ENCODE peak calls at places on chromosome 21, in four cellular contexts. N, T, E and U are unnamed samples.

GRCh38 chr21:39518055-39518844 is 66.5 kb downstream of the SH3BGR start:
- DNase-seq in T (no peak), N (peak; percentile 57), E (peak; percentile 57), U (peak; percentile 59)

GRCh38 chr21:44944596-44944995 is 4.8 kb downstream of the SLX9 start:
- DNase-seq in N (no peak), T (no peak), E (no peak), U (no peak)

GRCh38 chr21:16040601-16041000 is 310.8 kb downstream of the USP25 start:
- DNase-seq in T (no peak), N (peak; percentile 8), E (peak; percentile 3), U (no peak)

GRCh38 chr21:43340491-43341348 is 86.2 kb downstream of the SIK1 start:
- DNase-seq in E (peak; percentile 90), T (no peak), N (peak; percentile 91), U (no peak)

GRCh38 chr21:14699433-14700410 is 153.6 kb upstream of the SAMSN1 start:
- DNase-seq in T (no peak), E (no peak), N (no peak), U (no peak)

GRCh38 chr21:16372546-16372945 is 642.8 kb downstream of the USP25 start:
- DNase-seq in E (no peak), N (no peak), T (no peak), U (no peak)

GRCh38 chr21:24634749-24635148 is 972.5 kb downstream of the MRPL39 start:
- DNase-seq in E (no peak), T (no peak), N (no peak), U (no peak)

GRCh38 chr21:14488805-14489204 is 57.3 kb downstream of the SAMSN1 start:
- DNase-seq in T (no peak), N (no peak), E (no peak), U (no peak)

GRCh38 chr21:40732998-40733397 is 114.0 kb downstream of the DSCAM start:
- DNase-seq in E (no peak), T (no peak), N (no peak), U (no peak)

GRCh38 chr21:23394458-23394857 is 2212.8 kb downstream of the MRPL39 start:
- DNase-seq in N (no peak), T (no peak), E (no peak), U (no peak)
- TF ChIP-seq CTCF in N (no peak), T (no peak), E (no peak), U (no peak)

DNA sequence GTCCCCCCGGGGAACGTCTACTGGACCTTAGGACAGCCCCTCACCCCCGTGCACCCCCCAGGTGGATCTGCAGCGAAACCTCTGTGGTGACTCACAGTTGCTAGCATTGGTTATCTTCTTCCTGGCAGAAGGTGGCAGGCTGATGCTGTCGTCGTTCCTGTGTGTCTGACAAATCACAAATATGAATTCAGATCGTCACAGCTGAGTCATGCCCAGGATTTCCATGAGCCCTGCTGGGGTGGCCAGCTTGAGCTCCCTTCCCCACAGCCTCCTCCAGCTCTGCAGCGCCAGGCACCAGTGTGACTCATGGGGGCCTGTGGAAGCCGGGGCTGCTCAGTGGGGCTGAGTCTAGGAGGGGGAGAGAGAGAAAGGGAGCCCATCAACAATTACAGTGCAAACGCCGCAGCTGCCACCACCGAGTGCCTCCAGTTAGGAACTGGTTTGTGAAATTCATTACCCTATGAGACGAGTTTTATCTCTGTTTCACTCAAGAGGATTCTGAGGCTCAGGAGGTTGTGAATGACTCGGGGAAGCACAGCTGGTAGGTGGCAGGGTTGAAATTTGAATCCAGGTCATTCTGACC is 197.9 kb downstream of the DYRK1A start:
- DNase-seq in N (peak; percentile 97), T (peak; percentile 60), E (peak; percentile 96), U (peak; percentile 52)
- H3K4me3 ChIP-seq in N (peak overlapping the region; percentile 21), T (peak overlapping the region; percentile 49), E (peak overlapping the region; percentile 53), U (peak overlapping the region; percentile 72)

GRCh38 chr21:27759820-27760219 is 792.9 kb upstream of the ADAMTS5 start:
- DNase-seq in N (peak; percentile 21), T (no peak), E (no peak), U (no peak)
- TF ChIP-seq CTCF in N (no peak), T (no peak), E (peak; percentile 29), U (no peak)

DNA sequence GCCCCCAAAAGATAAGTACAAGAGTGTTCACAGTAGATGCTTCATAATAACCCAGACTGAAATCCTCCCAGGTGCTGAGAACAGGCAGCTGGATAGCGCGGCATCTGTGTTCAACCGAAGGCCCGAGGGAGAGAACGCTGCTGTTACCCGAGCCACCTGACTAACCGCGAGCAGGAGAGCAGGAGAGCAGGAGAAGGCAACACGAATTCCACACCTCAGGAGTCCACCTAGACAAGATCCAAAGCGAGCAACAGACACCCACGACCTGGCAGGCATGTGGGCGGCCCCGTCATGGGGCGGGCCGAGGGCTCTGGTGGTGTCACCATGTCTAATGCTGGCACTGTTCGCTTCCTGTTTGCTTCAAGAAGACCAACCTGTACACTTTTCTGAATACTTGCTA is 20.9 kb upstream of the SPATC1L start:
- DNase-seq in N (no peak), E (no peak), T (no peak), U (no peak)
- H3K4me3 ChIP-seq in N (no peak overlapping the region), E (no peak overlapping the region), T (no peak overlapping the region), U (no peak overlapping the region)

DNA sequence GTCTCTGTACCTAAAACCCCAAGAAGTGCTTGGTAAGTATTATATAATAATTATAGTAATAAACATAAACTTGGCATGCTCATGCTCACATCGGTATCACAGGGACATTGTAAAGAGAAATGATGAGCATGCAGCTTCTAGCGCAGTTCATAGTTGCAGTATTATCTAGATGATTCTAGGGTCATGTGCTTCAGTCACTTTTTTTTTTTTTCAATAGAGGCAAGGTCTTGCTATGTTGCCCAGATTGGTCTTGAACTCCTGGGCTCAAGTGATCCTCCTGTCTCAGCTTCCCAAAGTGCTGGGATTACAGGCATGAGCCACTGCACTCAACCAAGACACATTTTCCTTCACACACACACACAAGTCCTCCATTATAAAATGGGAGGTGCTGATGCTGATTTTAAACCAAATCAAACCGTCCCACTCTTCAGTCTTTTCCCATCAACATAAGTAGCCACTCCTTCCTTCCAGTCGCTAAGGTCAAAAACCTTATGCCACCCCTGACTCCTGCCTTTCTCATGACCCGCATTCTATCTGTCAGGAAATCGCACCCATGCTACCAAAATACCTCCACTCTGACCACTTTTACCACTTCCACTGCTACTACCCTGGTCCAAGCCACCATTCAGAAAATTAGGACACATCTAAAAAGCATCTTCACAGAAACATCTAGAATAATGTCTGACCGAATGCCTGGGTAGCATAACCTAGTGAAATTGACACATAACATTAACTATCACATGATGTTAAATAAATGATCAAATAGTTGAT is 28.2 kb upstream of the IFNGR2 start:
- DNase-seq in E (no peak), T (no peak), N (no peak), U (no peak)
- TF ChIP-seq CTCF in E (no peak), T (no peak), N (no peak), U (no peak)

DNA sequence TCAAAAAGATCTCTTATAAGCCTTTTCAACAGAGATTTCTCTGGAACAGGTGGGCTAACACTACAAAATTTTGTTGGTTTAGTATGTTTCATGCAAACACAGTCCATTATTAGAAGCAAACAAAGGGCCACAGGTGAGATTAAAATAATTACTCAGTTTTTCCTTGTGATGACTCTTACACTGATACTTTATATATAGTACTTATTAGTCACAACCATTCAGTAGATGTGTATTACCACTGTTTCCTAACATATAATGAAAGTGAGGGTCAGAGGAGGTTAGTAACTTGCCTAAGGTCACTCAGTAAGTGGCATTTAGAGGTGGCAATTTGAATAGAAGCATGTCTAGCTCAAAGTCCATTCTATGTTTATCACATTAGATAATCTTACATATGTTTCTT is 44.2 kb downstream of the CYYR1 start:
- DNase-seq in T (no peak), N (no peak), E (no peak), U (no peak)
- H3K4me3 ChIP-seq in T (no peak overlapping the region), N (no peak overlapping the region), E (no peak overlapping the region), U (no peak overlapping the region)